ENCODE peak calls at places on chromosome 16, in four cellular contexts. One of them, this sample, is unnamed. For H3K36me3, the result is how much of the 10 kb centered on the place peaks cover.

GRCh38 chr16:89720859-89721643 is at the start of the genes VPS9D1 and ZNF276:
- DNase-seq in HepG2: peak
- DNase-seq in K562: peak
- DNase-seq in H1: no peak
- DNase-seq in this sample: peak

GRCh38 chr16:50372611-50373344 is 4.0 kb upstream of the BRD7 start:
- DNase-seq in HepG2: peak
- DNase-seq in K562: no peak
- DNase-seq in H1: no peak
- DNase-seq in this sample: no peak

GRCh38 chr16:65070831-65071230 is 51.0 kb downstream of the CDH11 start:
- DNase-seq in K562: no peak
- DNase-seq in H1: peak
- DNase-seq in HepG2: peak
- DNase-seq in this sample: no peak

GRCh38 chr16:87681990-87682570 is 79.8 kb downstream of the JPH3 start:
- DNase-seq in H1: no peak
- DNase-seq in K562: no peak
- DNase-seq in HepG2: peak
- DNase-seq in this sample: peak

GRCh38 chr16:24829153-24829552 is 16.6 kb upstream of the SLC5A11 start:
- DNase-seq in H1: no peak
- DNase-seq in K562: peak
- DNase-seq in HepG2: no peak
- DNase-seq in this sample: no peak

GRCh38 chr16:57403965-57404817 is at the start of gene CCL17:
- DNase-seq in K562: no peak
- DNase-seq in HepG2: no peak
- DNase-seq in H1: no peak
- DNase-seq in this sample: no peak

GRCh38 chr16:58464047-58464915 is 35.7 kb upstream of the NDRG4 start:
- DNase-seq in HepG2: no peak
- DNase-seq in K562: no peak
- DNase-seq in H1: no peak
- DNase-seq in this sample: no peak

GRCh38 chr16:58094791-58095574 is 34.2 kb downstream of the CFAP20 start:
- DNase-seq in H1: no peak
- DNase-seq in HepG2: no peak
- DNase-seq in K562: no peak
- DNase-seq in this sample: no peak

GRCh38 chr16:87740441-87740840 is 25.3 kb downstream of the KLHDC4 start:
- DNase-seq in K562: no peak
- DNase-seq in HepG2: no peak
- DNase-seq in H1: no peak
- DNase-seq in this sample: no peak

GRCh38 chr16:11681526-11681925 is 13.3 kb downstream of the SNN start:
- DNase-seq in H1: no peak
- DNase-seq in HepG2: no peak
- DNase-seq in K562: no peak
- DNase-seq in this sample: no peak

GRCh38 chr16:87416826-87417471 is 24.8 kb downstream of the MAP1LC3B start:
- DNase-seq in H1: no peak
- DNase-seq in HepG2: peak
- DNase-seq in K562: no peak
- DNase-seq in this sample: no peak

GRCh38 chr16:12801511-12802042 is 2.1 kb downstream of the CPPED1 start:
- DNase-seq in HepG2: peak
- DNase-seq in K562: peak
- DNase-seq in H1: no peak
- DNase-seq in this sample: no peak

GRCh38 chr16:28321700-28322411 is 29.5 kb downstream of the SBK1 start:
- DNase-seq in H1: no peak
- DNase-seq in HepG2: peak
- DNase-seq in K562: peak
- DNase-seq in this sample: peak

GRCh38 chr16:23530062-23530461 is 19.8 kb upstream of the GGA2 start:
- DNase-seq in H1: no peak
- DNase-seq in HepG2: no peak
- DNase-seq in K562: no peak
- DNase-seq in this sample: no peak
- H3K36me3 ChIP-seq in H1: under half
- H3K36me3 ChIP-seq in HepG2: half or more
- H3K36me3 ChIP-seq in K562: half or more
- H3K36me3 ChIP-seq in this sample: under half

DNA sequence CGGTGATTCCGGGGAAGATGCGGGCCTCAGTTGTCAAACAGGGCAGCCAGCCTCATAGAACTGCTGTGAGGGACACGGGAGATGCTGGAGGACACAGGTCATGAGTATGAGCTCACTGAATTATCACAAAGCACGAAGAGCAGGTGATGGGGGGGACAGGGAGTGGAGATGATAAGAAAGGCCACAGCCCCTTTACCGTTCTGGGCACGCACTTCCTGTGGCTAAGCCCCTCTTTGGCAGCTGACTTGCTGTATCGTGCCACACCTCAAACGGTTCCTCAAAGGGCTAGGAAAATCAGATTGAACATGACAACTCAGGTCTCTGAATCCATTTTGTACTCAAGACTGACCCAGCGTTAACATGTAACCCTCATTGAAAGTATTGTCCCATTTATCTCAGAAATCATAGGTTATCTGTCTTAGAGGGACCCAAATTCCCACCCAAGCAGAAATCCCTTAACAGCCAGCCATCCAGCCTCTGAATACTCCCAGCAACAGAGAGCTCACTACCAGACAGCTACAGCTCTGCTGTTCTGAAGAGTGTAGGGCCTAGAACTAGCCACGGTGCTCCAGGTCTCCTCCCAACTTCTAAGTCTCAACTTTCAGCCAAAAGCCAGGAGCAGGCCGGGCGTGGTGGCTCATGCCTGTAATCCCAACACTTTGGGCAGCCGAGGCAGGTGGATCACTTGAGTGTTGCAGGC is 5.0 kb upstream of the SRL start:
- DNase-seq in HepG2: no peak
- DNase-seq in H1: no peak
- DNase-seq in K562: no peak
- DNase-seq in this sample: no peak
- TF ChIP-seq FOSL1 in HepG2: no peak
- TF ChIP-seq FOSL1 in H1: no peak
- TF ChIP-seq FOSL1 in K562: no peak
- TF ChIP-seq FOSL1 in this sample: no peak

GRCh38 chr16:943971-944370 is 26.8 kb downstream of the LMF1 start:
- DNase-seq in K562: no peak
- DNase-seq in HepG2: no peak
- DNase-seq in H1: no peak
- DNase-seq in this sample: no peak
- H3K36me3 ChIP-seq in K562: under half
- H3K36me3 ChIP-seq in HepG2: under half
- H3K36me3 ChIP-seq in H1: under half
- H3K36me3 ChIP-seq in this sample: under half

GRCh38 chr16:81623365-81624102 is 155.6 kb upstream of the PLCG2 start:
- DNase-seq in H1: no peak
- DNase-seq in K562: peak
- DNase-seq in HepG2: peak
- DNase-seq in this sample: peak
- TF ChIP-seq FOSL1 in H1: no peak
- TF ChIP-seq FOSL1 in K562: no peak
- TF ChIP-seq FOSL1 in HepG2: no peak
- TF ChIP-seq FOSL1 in this sample: no peak

GRCh38 chr16:4452674-4453073 is 21.8 kb downstream of the NMRAL1 start:
- DNase-seq in HepG2: no peak
- DNase-seq in K562: no peak
- DNase-seq in H1: no peak
- DNase-seq in this sample: no peak
- H3K36me3 ChIP-seq in HepG2: under half
- H3K36me3 ChIP-seq in K562: half or more
- H3K36me3 ChIP-seq in H1: under half
- H3K36me3 ChIP-seq in this sample: under half

DNA sequence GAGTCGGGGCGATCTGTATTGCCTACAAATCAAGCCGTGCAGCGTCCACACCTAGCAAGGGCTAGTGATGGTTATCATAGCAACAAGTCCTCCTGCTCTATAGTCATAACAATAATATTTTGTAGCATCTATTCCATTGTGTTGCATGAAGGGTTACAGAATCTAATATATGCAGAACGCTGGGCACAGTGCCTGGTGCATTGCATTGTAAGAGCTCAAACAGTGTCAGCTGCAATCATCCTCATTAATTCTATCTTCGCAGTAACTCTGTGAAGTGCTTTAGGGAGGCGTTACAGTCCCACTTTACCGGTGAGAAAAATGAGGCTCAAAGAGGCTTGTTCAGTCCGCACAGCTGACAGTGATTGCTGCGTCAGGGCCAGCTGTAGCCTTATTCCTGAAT is 149.4 kb downstream of the RBFOX1 start:
- DNase-seq in K562: no peak
- DNase-seq in H1: no peak
- DNase-seq in HepG2: no peak
- DNase-seq in this sample: no peak
- TF ChIP-seq FOSL1 in K562: no peak
- TF ChIP-seq FOSL1 in H1: no peak
- TF ChIP-seq FOSL1 in HepG2: no peak
- TF ChIP-seq FOSL1 in this sample: no peak

This sample was measured in HCT116.